ENCODE peak calls at places on chromosomes 13 and 19, in four cellular contexts. N, Z, F and T are unnamed samples.

GRCh38 chr13:40539954-40540706 is 126.3 kb downstream of the FOXO1 start:
- DNase-seq in N (peak; percentile 91), Z (peak; percentile 29), F (peak; percentile 72), T (peak; percentile 49)

GRCh38 chr19:1324792-1325567 is 39.3 kb downstream of the EFNA2 start:
- DNase-seq in N (no peak), Z (no peak), F (peak; percentile 47), T (no peak)

GRCh38 chr19:58554494-58555368 is at the start of gene CHMP2A:
- DNase-seq in N (peak; percentile 98), Z (peak; percentile 97), F (peak; percentile 97), T (peak; percentile 99)

GRCh38 chr13:50587122-50587521 is 256.4 kb downstream of the DLEU7 start:
- DNase-seq in N (no peak), Z (no peak), F (no peak), T (no peak)

GRCh38 chr13:51724721-51725120 is 79.2 kb downstream of the DHRS12 start:
- DNase-seq in N (no peak), Z (no peak), F (no peak), T (no peak)

GRCh38 chr19:21143428-21143827 is 1.6 kb downstream of the ZNF431 start:
- DNase-seq in N (no peak), Z (no peak), F (no peak), T (no peak)

GRCh38 chr19:45955905-45956608 is 17.6 kb downstream of the NOVA2 start:
- DNase-seq in N (peak; percentile 42), Z (no peak), F (no peak), T (no peak)

GRCh38 chr19:289651-290538 is 1.3 kb downstream of the PLPP2 start:
- DNase-seq in N (peak; percentile 96), Z (no peak), F (peak; percentile 62), T (peak; percentile 94)

GRCh38 chr19:58392945-58393724 is 2.3 kb upstream of the RNF225 start:
- DNase-seq in N (no peak), Z (no peak), F (no peak), T (peak; percentile 22)

GRCh38 chr19:35436477-35437141 is 11.4 kb upstream of the FFAR2 start:
- DNase-seq in N (no peak), Z (no peak), F (peak; percentile 88), T (no peak)

GRCh38 chr13:35923347-35923746 is 207.8 kb downstream of the DCLK1 start:
- DNase-seq in N (no peak), Z (no peak), F (peak; percentile 7), T (no peak)

GRCh38 chr19:55160128-55160985 is 2.8 kb upstream of the TNNI3 start:
- DNase-seq in N (peak; percentile 97), Z (peak; percentile 87), F (peak; percentile 80), T (peak; percentile 99)

GRCh38 chr13:84864341-84864740 is 934.9 kb downstream of the SLITRK6 start:
- DNase-seq in N (no peak), Z (no peak), F (no peak), T (no peak)

GRCh38 chr13:71751074-71751473 is 115.9 kb downstream of the DACH1 start:
- DNase-seq in N (no peak), Z (no peak), F (peak; percentile 84), T (no peak)

GRCh38 chr19:42293539-42293938 is 8.4 kb upstream of the PRR19 start:
- DNase-seq in N (no peak), Z (no peak), F (no peak), T (peak; percentile 60)

GRCh38 chr13:25180795-25181537 is 8.9 kb upstream of the AMER2 start:
- DNase-seq in N (no peak), Z (no peak), F (no peak), T (no peak)

DNA sequence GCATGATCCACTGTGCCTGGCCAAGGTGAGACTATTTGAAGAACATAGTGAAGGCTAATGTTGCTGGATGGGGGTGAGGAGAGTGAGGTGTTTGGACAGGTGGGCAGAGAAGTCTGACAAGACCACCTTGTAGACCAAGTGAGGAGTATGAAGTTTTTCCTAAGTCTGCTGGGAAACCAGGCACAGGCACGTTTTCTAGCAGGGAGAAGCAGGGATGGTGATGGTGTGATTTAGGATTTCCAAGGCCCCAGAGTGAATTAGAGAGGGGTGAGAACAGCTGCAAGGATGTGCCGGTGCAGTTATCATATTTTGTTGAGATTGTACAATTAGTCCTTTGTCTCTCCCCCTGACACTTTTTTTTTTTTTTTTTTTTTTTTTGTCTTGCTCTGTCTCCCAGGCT is 5.6 kb upstream of the PKN1 start:
- DNase-seq in N (no peak), Z (no peak), F (no peak), T (no peak)
- H2AK5ac ChIP-seq in N (no peak overlapping the region), Z (no peak overlapping the region), F (no peak overlapping the region), T (no peak overlapping the region)

DNA sequence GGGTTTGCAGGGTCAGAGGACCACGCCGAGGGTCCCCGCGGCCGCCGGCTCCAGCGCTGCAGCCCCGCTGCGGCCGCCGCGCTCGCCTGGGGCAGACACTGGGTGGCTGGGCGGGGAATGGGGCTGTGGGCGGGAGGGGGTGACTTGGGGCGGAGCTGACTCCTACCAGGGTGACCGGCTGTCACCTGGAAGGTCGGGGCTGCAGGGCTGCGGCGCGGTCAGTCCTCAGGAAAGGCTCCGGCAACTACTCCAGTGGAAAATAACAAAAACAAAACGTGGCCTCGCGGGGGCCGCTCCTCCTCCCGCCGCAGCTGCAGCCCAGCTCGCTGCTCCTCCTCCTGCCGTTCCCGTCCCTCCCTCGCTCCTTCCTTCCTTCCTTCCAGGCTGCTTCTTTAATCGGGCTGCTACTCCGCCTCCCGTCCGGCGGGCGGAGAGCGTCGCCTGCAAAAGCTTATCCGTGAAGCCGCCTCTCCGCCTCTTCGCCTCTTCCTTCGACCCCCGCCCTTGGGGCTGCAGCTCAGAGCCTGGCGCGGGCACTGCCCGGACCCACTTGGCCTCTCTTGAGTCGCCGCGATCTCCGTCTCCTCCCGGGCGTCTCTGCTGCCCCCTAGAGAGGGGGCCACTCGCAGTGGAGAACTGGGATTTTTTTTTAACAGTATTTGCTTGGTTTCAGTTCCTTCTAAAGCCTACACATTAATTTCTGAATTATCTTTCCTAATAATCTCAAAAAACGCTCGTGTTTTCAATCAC is at the start of gene TBC1D4:
- DNase-seq in N (peak; percentile 98), Z (peak; percentile 87), F (peak; percentile 93), T (peak; percentile 92)
- H2AK5ac ChIP-seq in N (no peak within 1 kb of the TSS), Z (peak within 1 kb of the TSS; percentile 81), F (no peak within 1 kb of the TSS), T (no peak within 1 kb of the TSS)

DNA sequence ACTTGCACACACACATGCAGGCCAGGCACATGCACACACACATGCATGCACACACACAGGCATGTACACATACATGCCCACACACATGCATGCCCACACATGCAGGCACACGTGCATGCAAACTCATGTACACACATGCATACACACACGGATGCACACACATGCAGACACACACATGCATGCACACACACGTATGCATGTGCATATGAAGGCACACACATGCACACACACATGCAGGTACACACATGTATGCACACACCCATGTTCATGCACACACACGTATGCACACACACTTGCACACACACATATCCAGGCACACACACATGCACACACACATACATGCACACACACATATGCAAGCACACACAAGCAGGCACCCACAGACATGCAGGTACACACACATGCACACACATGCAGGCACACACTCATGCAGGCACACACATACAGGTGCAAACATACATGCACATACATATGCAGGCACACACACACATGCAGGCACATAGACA is 278.1 kb downstream of the LHFPL6 start:
- DNase-seq in N (no peak), Z (no peak), F (no peak), T (no peak)
- H2AK5ac ChIP-seq in N (no peak overlapping the region), Z (no peak overlapping the region), F (no peak overlapping the region), T (no peak overlapping the region)

DNA sequence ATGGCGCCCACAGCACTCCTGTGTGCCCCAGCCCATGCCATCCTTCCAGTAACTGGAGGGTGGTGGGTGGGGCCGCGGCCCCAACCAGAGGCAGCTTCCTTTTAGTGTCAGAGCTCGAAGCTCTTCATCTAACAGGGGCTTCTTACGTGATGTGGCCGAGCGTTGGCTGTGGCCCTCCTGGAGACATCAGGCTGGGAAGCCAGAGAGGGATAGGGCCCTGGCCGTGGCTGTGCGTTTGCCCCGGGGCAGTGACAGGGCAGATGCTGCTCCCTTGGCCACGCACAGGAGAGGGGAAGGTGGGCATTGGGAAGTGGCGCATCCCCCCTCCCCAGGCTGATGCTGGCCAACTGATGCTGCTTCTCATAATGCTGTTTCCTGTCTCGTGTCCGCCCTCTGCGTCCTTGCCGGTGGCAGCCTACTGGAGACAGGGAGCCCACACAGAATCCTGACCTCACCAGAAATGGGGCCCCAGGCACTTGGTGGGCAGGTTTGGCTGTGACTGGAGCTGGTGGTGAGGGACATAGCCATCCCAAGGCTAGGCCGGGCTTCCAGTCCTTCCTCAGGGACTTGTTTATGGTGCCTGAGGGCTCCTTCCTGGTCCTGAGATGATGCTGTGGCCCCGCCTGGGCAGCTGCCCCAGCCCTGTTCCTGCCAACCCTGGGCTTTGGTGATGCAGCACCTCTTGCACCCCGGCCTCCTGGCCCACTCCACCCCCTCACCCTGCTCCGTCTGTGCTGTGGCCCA is 34.3 kb downstream of the ATP4B start:
- DNase-seq in N (no peak), Z (no peak), F (peak; percentile 40), T (no peak)
- H2AK5ac ChIP-seq in N (no peak overlapping the region), Z (no peak overlapping the region), F (peak overlapping the region; percentile 8), T (no peak overlapping the region)

GRCh38 chr13:106088094-106088493 is 447.4 kb downstream of the EFNB2 start:
- DNase-seq in N (no peak), Z (no peak), F (no peak), T (no peak)
- H2AK5ac ChIP-seq in N (no peak overlapping the region), Z (no peak overlapping the region), F (no peak overlapping the region), T (no peak overlapping the region)